ENCODE peak calls at places on chromosomes 3 and 15, in eight cellular contexts. Z is RKO; T is left ventricle myocardium inferior; C is T-helper 17 cell; I is left lung; S is activated T-cell treated with anti-CD3 and anti-CD28 coated beads for 24 hours; E is stimulated activated CD4-positive, alpha-beta T cell treated with anti-CD3 and anti-CD28 coated beads, Interleukin-2, amount 100 ng/mL, for 24 hours; R is uterus. A is an unnamed sample.

GRCh38 chr15:76185716-76186115 is 125.6 kb downstream of the ETFA start:
- DNase-seq in Z (peak), T (no peak), C (no peak), I (no peak), S (no peak), E (peak), R (no peak), A (no peak)

GRCh38 chr3:16090013-16090412 is 84.5 kb upstream of the GALNT15 start:
- DNase-seq in Z (peak), T (no peak), C (no peak), I (no peak), S (no peak), E (no peak), R (no peak), A (no peak)

GRCh38 chr3:153925826-153926514 is 195.2 kb upstream of the ARHGEF26 start:
- DNase-seq in Z (no peak), T (no peak), C (no peak), I (no peak), S (no peak), E (no peak), R (no peak), A (no peak)

GRCh38 chr3:46488735-46489361 is 8.9 kb upstream of the RTP3 start:
- DNase-seq in Z (peak), T (peak), C (peak), I (peak), S (peak), E (peak), R (peak), A (peak)

GRCh38 chr3:174408310-174408709 is 450.8 kb upstream of the NAALADL2 start:
- DNase-seq in Z (no peak), T (no peak), C (no peak), I (no peak), S (no peak), E (no peak), R (no peak), A (no peak)

GRCh38 chr3:190641564-190641963 is 127.7 kb downstream of the IL1RAP start:
- DNase-seq in Z (no peak), T (no peak), C (no peak), I (no peak), S (no peak), E (no peak), R (no peak), A (no peak)

GRCh38 chr15:75104804-75105557 is 81.6 kb downstream of the PPCDC start:
- DNase-seq in Z (peak), T (no peak), C (no peak), I (no peak), S (no peak), E (peak), R (no peak), A (peak)

GRCh38 chr3:183502782-183503181 is 52.7 kb downstream of the KLHL6 start:
- DNase-seq in Z (no peak), T (no peak), C (no peak), I (no peak), S (no peak), E (no peak), R (no peak), A (no peak)

GRCh38 chr3:39255503-39256325 is 24.1 kb downstream of the CX3CR1 start:
- DNase-seq in Z (no peak), T (no peak), C (no peak), I (peak), S (peak), E (peak), R (no peak), A (peak)